ENCODE peak calls at places on chromosomes 16 and 17, in seven cellular contexts. T is pancreas, I is stomach, F is left ventricle myocardium inferior, A is Peyer's patch, C is dorsolateral prefrontal cortex, G is cardiac muscle cell. R is an unnamed sample.

GRCh38 chr16:56355221-56355620 is 70.1 kb downstream of the AMFR start:
- DNase-seq in F (no peak), C (peak; percentile 31), T (no peak), I (peak; percentile 20), A (no peak), G (no peak), R (no peak)

GRCh38 chr17:45299311-45299710 is 17.5 kb downstream of the MAP3K14 start:
- DNase-seq in A (no peak), F (no peak), C (no peak), G (no peak), I (no peak), T (no peak), R (no peak)

GRCh38 chr17:56761387-56761786 is 72.3 kb downstream of the C17orf67 start:
- DNase-seq in A (no peak), I (no peak), C (no peak), F (no peak), G (no peak), T (no peak), R (no peak)

GRCh38 chr17:39209317-39210092 is 9.4 kb downstream of the RPL19 start:
- DNase-seq in F (peak; percentile 69), G (peak; percentile 66), T (peak; percentile 47), I (peak; percentile 67), C (peak; percentile 63), A (no peak), R (no peak)

GRCh38 chr16:80273635-80274538 is 266.9 kb upstream of the DYNLRB2 start:
- DNase-seq in C (no peak), I (no peak), A (no peak), G (peak; percentile 2), F (no peak), T (no peak), R (no peak)

GRCh38 chr17:16150251-16150859 is 65.0 kb downstream of the NCOR1 start:
- DNase-seq in T (no peak), G (peak; percentile 66), F (no peak), A (no peak), I (no peak), C (no peak), R (no peak)

GRCh38 chr17:27986805-27987684 is 55.4 kb upstream of the NLK start:
- DNase-seq in A (no peak), C (no peak), I (no peak), G (peak; percentile 56), T (no peak), F (no peak), R (no peak)

GRCh38 chr17:50833396-50834125 is 1.8 kb upstream of the WFIKKN2 start:
- DNase-seq in F (no peak), C (no peak), A (no peak), T (no peak), I (no peak), G (no peak), R (no peak)

GRCh38 chr17:71409712-71410111 is 711.1 kb upstream of the SOX9 start:
- DNase-seq in G (peak; percentile 58), A (no peak), F (no peak), C (no peak), I (no peak), T (no peak), R (no peak)

GRCh38 chr17:31825961-31826691 is 32.9 kb downstream of the COPRS start:
- DNase-seq in C (no peak), G (peak; percentile 76), T (no peak), I (no peak), A (no peak), F (no peak), R (no peak)

GRCh38 chr16:20940864-20941634 is 40.5 kb downstream of the LYRM1 start:
- DNase-seq in C (no peak), F (no peak), I (no peak), A (no peak), T (no peak), G (no peak), R (no peak)

GRCh38 chr16:27838536-27839175 is 224.9 kb downstream of the GSG1L start:
- DNase-seq in T (no peak), A (peak; percentile 20), I (no peak), C (no peak), F (no peak), G (no peak), R (no peak)

GRCh38 chr16:4944333-4945281 is 7.7 kb upstream of the PPL start:
- DNase-seq in C (no peak), I (peak; percentile 94), G (peak; percentile 99), A (peak; percentile 82), F (peak; percentile 82), T (peak; percentile 97), R (peak; percentile 96)

GRCh38 chr16:82062645-82063058 is 27.6 kb downstream of the HSD17B2 start:
- DNase-seq in G (peak; percentile 81), T (no peak), C (no peak), F (no peak), A (no peak), I (no peak), R (no peak)

GRCh38 chr16:1089439-1089821 is 6.6 kb downstream of the C1QTNF8 start:
- DNase-seq in I (no peak), A (no peak), C (no peak), F (peak; percentile 59), G (no peak), T (no peak), R (no peak)

GRCh38 chr17:18315498-18316360 is 636 bp downstream of the SMCR8 start:
- DNase-seq in A (no peak), T (no peak), I (no peak), C (no peak), G (no peak), F (no peak), R (no peak)

GRCh38 chr17:61554209-61554608 is 36.8 kb downstream of the NACA2 start:
- DNase-seq in G (no peak), C (no peak), A (no peak), I (no peak), F (no peak), T (no peak), R (no peak)

GRCh38 chr17:61560071-61560470 is 30.9 kb downstream of the NACA2 start:
- DNase-seq in A (no peak), C (no peak), F (no peak), T (no peak), G (no peak), I (no peak), R (no peak)

GRCh38 chr17:61551255-61551742 is 39.7 kb downstream of the NACA2 start:
- DNase-seq in C (no peak), I (no peak), A (no peak), G (peak; percentile 69), T (no peak), F (no peak), R (no peak)

GRCh38 chr17:61556224-61557188 is 34.5 kb downstream of the NACA2 start:
- DNase-seq in C (no peak), F (no peak), I (no peak), G (peak; percentile 24), T (no peak), A (no peak), R (no peak)

DNA sequence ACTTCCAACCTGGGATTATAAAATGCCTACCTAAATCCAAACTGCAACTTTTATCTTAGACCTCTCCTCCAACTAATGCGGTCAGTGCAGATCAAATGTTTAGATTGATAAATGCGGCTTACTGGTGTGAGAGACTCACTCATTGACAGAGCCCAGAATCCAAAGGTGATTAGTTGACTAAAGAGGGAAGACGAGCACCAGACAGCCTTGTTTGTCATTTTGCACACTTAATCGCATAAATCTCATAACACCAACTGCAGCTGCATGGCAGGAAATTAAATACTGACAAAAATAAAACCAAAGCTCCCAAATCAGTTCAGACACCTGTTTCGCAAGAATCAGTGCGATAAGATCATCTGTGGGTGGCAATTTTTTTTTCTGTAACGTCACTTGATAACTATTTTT is 35.9 kb downstream of the NACA2 start:
- DNase-seq in C (no peak), F (no peak), G (no peak), T (no peak), A (no peak), I (no peak), R (no peak)
- H3K27ac ChIP-seq in C (no peak overlapping the region), F (no peak overlapping the region), G (no peak overlapping the region), T (no peak overlapping the region), A (no peak overlapping the region), I (no peak overlapping the region), R (no peak overlapping the region)

DNA sequence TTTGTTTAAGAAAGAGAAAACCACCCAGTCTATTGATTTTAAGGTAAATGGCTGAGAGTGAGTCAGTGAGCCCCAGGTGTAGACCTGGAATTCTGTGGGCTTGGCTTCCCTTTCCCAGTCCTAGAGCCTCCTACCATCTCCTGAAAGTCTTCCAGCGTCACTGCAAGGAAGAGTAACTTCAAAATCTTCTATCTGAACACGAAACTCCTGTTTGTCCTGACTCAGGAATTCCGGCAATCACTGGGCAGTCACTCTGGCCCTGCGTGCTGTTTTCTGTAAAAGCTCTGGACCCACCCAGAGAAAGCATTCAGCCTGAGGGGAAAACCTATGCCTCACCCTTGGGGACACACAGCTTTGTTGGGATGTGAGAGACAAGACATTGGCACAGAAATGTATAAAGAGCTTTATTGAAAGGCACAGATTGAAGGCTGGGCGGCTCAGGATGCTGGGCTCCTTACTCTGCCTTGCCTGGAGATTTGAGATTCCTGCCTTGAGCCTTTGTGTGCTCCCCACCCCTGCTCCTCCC is 15.9 kb downstream of the MINK1 start:
- DNase-seq in G (no peak), A (no peak), T (no peak), F (no peak), I (no peak), C (no peak), R (no peak)
- H3K27ac ChIP-seq in G (no peak overlapping the region), A (no peak overlapping the region), T (no peak overlapping the region), F (peak overlapping the region; percentile 70), I (peak overlapping the region; percentile 46), C (peak overlapping the region; percentile 58), R (peak overlapping the region; percentile 64)

DNA sequence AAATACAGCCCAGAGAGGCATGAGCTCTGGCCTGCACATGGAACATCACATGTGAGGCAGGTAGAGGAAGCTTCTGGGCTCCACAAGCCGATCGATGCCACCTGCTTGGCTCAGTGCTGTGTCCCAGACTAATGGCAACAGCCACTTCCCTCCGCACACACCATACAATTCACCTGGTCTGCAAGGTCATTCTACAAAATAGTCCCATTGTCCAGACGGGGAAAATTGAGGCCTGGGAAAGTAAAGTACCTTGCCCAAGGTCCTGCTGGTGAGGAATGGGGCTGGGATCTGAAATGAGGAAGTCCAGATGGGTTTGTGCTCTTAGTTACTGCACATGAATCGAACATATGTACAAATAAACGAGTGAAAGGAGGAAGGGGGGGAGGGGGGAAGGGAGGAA is 88.0 kb downstream of the LITAF start:
- DNase-seq in A (no peak), C (no peak), T (peak; percentile 57), F (no peak), I (no peak), G (no peak), R (no peak)
- H3K27ac ChIP-seq in A (no peak overlapping the region), C (no peak overlapping the region), T (no peak overlapping the region), F (no peak overlapping the region), I (no peak overlapping the region), G (no peak overlapping the region), R (peak overlapping the region; percentile 88)

GRCh38 chr16:78929798-78930197 is 670.7 kb downstream of the MAF start:
- DNase-seq in A (no peak), C (no peak), T (no peak), I (no peak), F (no peak), G (no peak), R (no peak)

GRCh38 chr16:78931267-78932060 is 669.1 kb downstream of the MAF start:
- DNase-seq in I (no peak), F (no peak), G (no peak), A (no peak), T (no peak), C (no peak), R (no peak)

GRCh38 chr16:78932395-78932794 is 668.1 kb downstream of the MAF start:
- DNase-seq in C (no peak), T (no peak), A (no peak), F (no peak), I (no peak), G (no peak), R (no peak)

GRCh38 chr16:78926723-78927200 is 673.8 kb downstream of the MAF start:
- DNase-seq in G (no peak), F (no peak), A (no peak), C (no peak), I (no peak), T (no peak), R (no peak)

GRCh38 chr16:78930561-78930960 is 670.0 kb downstream of the MAF start:
- DNase-seq in F (no peak), T (no peak), A (no peak), C (no peak), G (no peak), I (no peak), R (no peak)
- H3K27ac ChIP-seq in F (no peak overlapping the region), T (no peak overlapping the region), A (no peak overlapping the region), C (no peak overlapping the region), G (no peak overlapping the region), I (no peak overlapping the region), R (no peak overlapping the region)